ENCODE peak calls at places on chromosomes 16 and 17, in five cellular contexts. B is RPMI8226, N is C1 segment of cervical spinal cord, P is type B pancreatic cell, F is mesendoderm. L is an unnamed sample.

GRCh38 chr17:5123343-5124124 is 7.7 kb downstream of the USP6 start:
- DNase-seq in B (no peak), N (no peak), P (peak), F (no peak), L (no peak)

GRCh38 chr17:9356488-9356911 is 219.1 kb downstream of the STX8 start:
- DNase-seq in B (peak), N (no peak), P (no peak), F (no peak), L (no peak)

GRCh38 chr17:42529054-42529453 is 7.0 kb upstream of the NAGLU start:
- DNase-seq in B (no peak), N (no peak), P (no peak), F (peak), L (no peak)

GRCh38 chr17:50187741-50188520 is 13.5 kb downstream of the COL1A1 start:
- DNase-seq in B (no peak), N (no peak), P (no peak), F (no peak), L (peak)

GRCh38 chr17:49908782-49909714 is 59.9 kb upstream of the DLX4 start:
- DNase-seq in B (no peak), N (no peak), P (no peak), F (no peak), L (no peak)

GRCh38 chr16:57537596-57538234 is 1.3 kb upstream of the CCDC102A start:
- DNase-seq in B (no peak), N (no peak), P (peak), F (no peak), L (no peak)

GRCh38 chr16:25109643-25110042 is 1.9 kb upstream of the LCMT1 start:
- DNase-seq in B (no peak), N (no peak), P (no peak), F (no peak), L (peak)

GRCh38 chr17:39939588-39940419 is 12.3 kb downstream of the LRRC3C start:
- DNase-seq in B (peak), N (no peak), P (no peak), F (no peak), L (peak)

GRCh38 chr17:7138800-7139381 is 24.3 kb upstream of the ASGR2 start:
- DNase-seq in B (no peak), N (no peak), P (no peak), F (no peak), L (no peak)

GRCh38 chr16:27335349-27336052 is 21.7 kb downstream of the IL4R start:
- DNase-seq in B (no peak), N (no peak), P (no peak), F (no peak), L (peak)

GRCh38 chr17:32962320-32962707 is 29.3 kb upstream of the SPACA3 start:
- DNase-seq in B (no peak), N (no peak), P (no peak), F (peak), L (no peak)

GRCh38 chr17:36534881-36535668 is at the start of gene PIGW:
- DNase-seq in B (peak), N (peak), P (peak), F (peak), L (peak)

L was measured in GM04504.